ENCODE peak calls at places on chromosomes 13 and 19, in six cellular contexts. X is right lobe of liver, A is lower lobe of right lung, Y is uterus, C is breast epithelium, R is colonic mucosa. V is an unnamed sample.

GRCh38 chr19:5680083-5680436 is 256 bp downstream of the MICOS13 start:
- DNase-seq in X (no peak), A (peak; percentile 68), Y (no peak), C (no peak), R (no peak), V (no peak)

GRCh38 chr13:85313761-85314503 is 485.3 kb downstream of the SLITRK6 start:
- DNase-seq in X (no peak), A (no peak), Y (no peak), C (no peak), R (no peak), V (no peak)

GRCh38 chr13:51269039-51269438 is 46.8 kb downstream of the FAM124A start:
- DNase-seq in X (no peak), A (no peak), Y (no peak), C (no peak), R (no peak), V (no peak)

GRCh38 chr13:79485014-79485441 is 4.1 kb downstream of the NDFIP2 start:
- DNase-seq in X (peak; percentile 62), A (no peak), Y (no peak), C (no peak), R (peak; percentile 61), V (peak; percentile 94)

GRCh38 chr13:81714513-81714912 is 1373.6 kb upstream of the SPRY2 start:
- DNase-seq in X (no peak), A (no peak), Y (no peak), C (no peak), R (no peak), V (no peak)

GRCh38 chr19:12856684-12857083 is 18.4 kb downstream of the MAST1 start:
- DNase-seq in X (no peak), A (no peak), Y (no peak), C (no peak), R (no peak), V (no peak)

GRCh38 chr13:62906896-62907295 is 1491.2 kb upstream of the PCDH20 start:
- DNase-seq in X (no peak), A (no peak), Y (no peak), C (no peak), R (no peak), V (no peak)

GRCh38 chr13:39952244-39953233 is 297.1 kb downstream of the COG6 start:
- DNase-seq in X (no peak), A (no peak), Y (peak; percentile 42), C (no peak), R (no peak), V (no peak)

GRCh38 chr19:40358773-40359172 is 10.3 kb downstream of the PLD3 start:
- DNase-seq in X (no peak), A (no peak), Y (no peak), C (no peak), R (no peak), V (no peak)

GRCh38 chr19:11451942-11452813 is 16.7 kb downstream of the PRKCSH start:
- DNase-seq in X (no peak), A (no peak), Y (no peak), C (no peak), R (no peak), V (no peak)

GRCh38 chr13:100334209-100334608 is 245.3 kb downstream of the PCCA start:
- DNase-seq in X (no peak), A (no peak), Y (no peak), C (no peak), R (no peak), V (no peak)

GRCh38 chr13:112643759-112644459 is 45.9 kb upstream of the ATP11A start:
- DNase-seq in X (peak; percentile 73), A (peak; percentile 84), Y (no peak), C (peak; percentile 31), R (no peak), V (peak; percentile 23)

GRCh38 chr19:6458695-6459355 is 767 bp downstream of the SLC25A23 start:
- DNase-seq in X (peak; percentile 75), A (no peak), Y (no peak), C (no peak), R (peak; percentile 67), V (peak; percentile 63)

GRCh38 chr19:37370880-37371661 is at the start of gene ZNF527:
- DNase-seq in X (peak; percentile 98), A (peak; percentile 98), Y (peak; percentile 95), C (peak; percentile 97), R (peak; percentile 98), V (peak; percentile 99)

GRCh38 chr19:10936661-10937084 is 8.1 kb downstream of the TIMM29 start:
- DNase-seq in X (no peak), A (no peak), Y (peak; percentile 67), C (no peak), R (peak; percentile 61), V (peak; percentile 80)

GRCh38 chr13:51826606-51827005 is 18.4 kb downstream of the TMEM272 start:
- DNase-seq in X (no peak), A (no peak), Y (peak; percentile 68), C (no peak), R (no peak), V (no peak)

GRCh38 chr13:30037306-30037705 is 186.9 kb upstream of the UBL3 start:
- DNase-seq in X (no peak), A (no peak), Y (no peak), C (no peak), R (no peak), V (no peak)

GRCh38 chr13:40402931-40403412 is 263.5 kb downstream of the FOXO1 start:
- DNase-seq in X (no peak), A (no peak), Y (peak; percentile 59), C (no peak), R (no peak), V (peak; percentile 24)

GRCh38 chr19:17602872-17603552 is 47.6 kb downstream of the COLGALT1 start:
- DNase-seq in X (no peak), A (no peak), Y (no peak), C (no peak), R (no peak), V (no peak)

GRCh38 chr19:12821761-12822160 is 12.6 kb downstream of the RTBDN start:
- DNase-seq in X (no peak), A (no peak), Y (no peak), C (no peak), R (no peak), V (no peak)

GRCh38 chr13:40125336-40125735 is 469.9 kb downstream of the COG6 start:
- DNase-seq in X (no peak), A (no peak), Y (no peak), C (no peak), R (no peak), V (no peak)

GRCh38 chr13:67515895-67516294 is 285.8 kb upstream of the PCDH9 start:
- DNase-seq in X (no peak), A (no peak), Y (no peak), C (no peak), R (no peak), V (no peak)

GRCh38 chr13:24264976-24265375 is 44.4 kb upstream of the C1QTNF9 start:
- DNase-seq in X (no peak), A (peak; percentile 75), Y (no peak), C (no peak), R (no peak), V (peak; percentile 58)

GRCh38 chr19:7779631-7780486 is 16.8 kb downstream of the CLEC4M start:
- DNase-seq in X (no peak), A (no peak), Y (no peak), C (no peak), R (no peak), V (no peak)

GRCh38 chr19:12792048-12792852 is 964 bp downstream of the JUNB start:
- DNase-seq in X (peak; percentile 80), A (peak; percentile 90), Y (peak; percentile 59), C (peak; percentile 79), R (peak; percentile 78), V (peak; percentile 73)

GRCh38 chr13:24627864-24628418 is 52.3 kb upstream of the ATP12A start:
- DNase-seq in X (no peak), A (no peak), Y (no peak), C (no peak), R (peak; percentile 51), V (no peak)

GRCh38 chr19:12773571-12773970 is 1.8 kb downstream of the HOOK2 start:
- DNase-seq in X (no peak), A (no peak), Y (no peak), C (no peak), R (no peak), V (no peak)

DNA sequence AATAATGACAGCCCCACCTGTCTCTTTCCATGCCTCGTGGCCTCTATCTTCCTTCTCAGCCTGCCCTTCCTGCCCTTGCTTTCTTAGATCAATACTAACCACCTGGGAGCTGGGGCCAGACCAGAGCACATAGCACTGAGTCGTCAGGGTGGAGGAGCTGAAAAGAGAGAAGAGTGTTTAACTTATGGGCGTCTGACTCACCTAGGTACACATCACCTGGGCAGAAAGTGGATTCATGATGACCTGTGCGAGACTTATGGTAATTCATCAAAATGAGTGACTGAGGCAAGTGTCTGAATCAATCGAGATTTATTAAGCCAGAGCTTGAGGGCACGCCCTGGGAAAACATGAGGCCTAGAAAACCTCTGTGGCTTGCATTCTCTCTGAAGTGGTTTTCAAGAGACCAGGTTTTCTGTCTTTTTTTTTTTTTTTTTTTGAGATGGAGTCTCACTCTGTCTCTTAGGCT is 19.2 kb downstream of the CEACAM6 start:
- DNase-seq in X (no peak), A (peak; percentile 58), Y (no peak), C (no peak), R (peak; percentile 88), V (peak; percentile 99)
- H3K27ac ChIP-seq in X (no peak overlapping the region), A (peak overlapping the region; percentile 33), Y (no peak overlapping the region), C (peak overlapping the region; percentile 88), R (peak overlapping the region; percentile 93), V (peak overlapping the region; percentile 88)

DNA sequence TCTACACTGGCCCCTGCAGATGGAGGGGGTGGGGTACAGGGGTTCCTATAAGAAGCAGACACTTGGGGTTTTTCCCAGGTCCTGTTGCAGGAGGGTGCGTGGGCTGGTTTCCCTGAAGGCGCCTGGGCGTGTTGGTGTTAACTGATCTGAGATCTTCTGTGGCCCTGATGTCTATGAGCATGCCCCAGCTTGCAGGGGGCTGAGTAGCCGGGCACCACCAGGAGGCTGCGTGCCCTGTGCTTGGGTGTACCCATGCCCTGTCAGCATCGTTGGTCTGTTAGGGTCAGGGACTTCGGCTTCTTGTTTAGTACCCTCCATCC is 45.3 kb downstream of the CAPN12 start:
- DNase-seq in X (no peak), A (no peak), Y (no peak), C (no peak), R (no peak), V (no peak)
- H3K4me1 ChIP-seq in X (peaks cover 16% of the 10 kb centered on the region), A (peaks cover 83% of the 10 kb centered on the region), Y (peaks cover 23% of the 10 kb centered on the region), C (peaks cover 15% of the 10 kb centered on the region), R (peaks cover 5% of the 10 kb centered on the region), V (peaks cover 26% of the 10 kb centered on the region)

DNA sequence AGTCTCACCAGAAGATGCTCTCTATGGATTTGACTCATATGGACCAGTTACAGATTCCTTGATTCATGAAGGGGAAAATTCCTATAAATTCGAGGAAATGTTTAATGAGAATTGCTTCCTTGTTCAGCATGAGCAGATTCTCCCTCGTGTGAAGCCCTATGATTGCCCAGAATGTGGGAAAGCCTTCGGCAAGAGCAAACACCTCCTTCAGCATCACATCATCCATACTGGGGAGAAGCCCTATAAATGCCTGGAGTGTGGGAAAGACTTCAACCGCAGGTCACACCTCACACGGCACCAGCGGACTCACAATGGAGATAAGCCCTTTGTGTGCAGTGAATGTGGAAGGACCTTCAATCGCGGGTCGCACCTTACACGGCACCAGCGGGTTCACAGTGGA is 10.7 kb downstream of the ZNF460 start:
- DNase-seq in X (no peak), A (no peak), Y (no peak), C (no peak), R (no peak), V (no peak)
- H3K9me3 ChIP-seq in X (no peaks in the 10 kb centered on the region), A (peaks cover 45% of the 10 kb centered on the region), Y (peaks cover 3% of the 10 kb centered on the region), C (peaks cover 64% of the 10 kb centered on the region), R (peaks cover 6% of the 10 kb centered on the region), V (peaks cover 4% of the 10 kb centered on the region)

DNA sequence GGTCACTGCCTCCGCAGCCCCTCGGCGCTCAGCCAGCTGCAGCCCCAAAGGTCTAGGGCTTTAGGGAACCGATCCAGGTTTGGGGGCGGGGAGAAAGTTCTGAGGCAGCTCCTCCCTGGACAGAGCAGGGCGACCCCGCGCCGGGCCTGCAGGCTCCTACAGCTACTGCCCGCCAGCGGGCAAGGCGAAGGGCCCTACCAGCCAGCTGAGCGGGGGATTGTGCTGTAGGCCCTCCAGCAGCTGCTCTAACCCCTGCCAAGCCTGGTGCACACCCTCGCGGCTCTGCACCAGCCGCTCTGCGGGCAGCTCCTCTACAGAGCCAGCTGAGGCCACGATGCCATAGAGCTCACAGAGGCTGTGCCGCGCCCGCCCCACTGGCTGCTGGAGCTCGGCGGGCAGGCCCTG is 14.0 kb downstream of the PLIN4 start:
- DNase-seq in X (peak; percentile 54), A (no peak), Y (no peak), C (no peak), R (no peak), V (no peak)
- H3K27ac ChIP-seq in X (no peak overlapping the region), A (no peak overlapping the region), Y (no peak overlapping the region), C (no peak overlapping the region), R (no peak overlapping the region), V (no peak overlapping the region)